ENCODE peak calls at places on chromosomes 11 and 22, in nine cellular contexts. Y is cardiac muscle cell, T is prostate gland, Q is mammary epithelial cell, W is suprapubic skin, O is IMR-90, V is uterus, N is neural progenitor cell, B is upper lobe of right lung. U is an unnamed sample. For H3K27me3, the result is how much of the 10 kb centered on the place peaks cover.

GRCh38 chr11:119683783-119684182 is 45.2 kb downstream of the NECTIN1 start:
- DNase-seq in Y (no peak), T (peak), Q (peak), W (no peak), O (no peak), V (no peak), N (peak), B (no peak), U (peak)

GRCh38 chr11:107757661-107758060 is 45.8 kb upstream of the SLN start:
- DNase-seq in Y (no peak), T (no peak), Q (no peak), W (no peak), O (no peak), V (no peak), N (no peak), B (no peak), U (no peak)

GRCh38 chr11:131640320-131640719 is 269.9 kb downstream of the NTM start:
- DNase-seq in Y (no peak), T (no peak), Q (no peak), W (no peak), O (no peak), V (no peak), N (no peak), B (no peak), U (no peak)

GRCh38 chr11:40295466-40295865 is 1164.0 kb downstream of the LRRC4C start:
- DNase-seq in Y (no peak), T (no peak), Q (no peak), W (no peak), O (no peak), V (no peak), N (no peak), B (no peak), U (no peak)

GRCh38 chr11:1628506-1629325 is 859 bp upstream of the KRTAP5-5 start:
- DNase-seq in Y (peak), T (no peak), Q (no peak), W (no peak), O (peak), V (no peak), N (peak), B (peak), U (peak)

GRCh38 chr11:86245369-86246292 is 1.1 kb downstream of the EED start:
- DNase-seq in Y (peak), T (no peak), Q (peak), W (no peak), O (peak), V (no peak), N (peak), B (no peak), U (no peak)

GRCh38 chr22:25624486-25624885 is 60.0 kb downstream of the GRK3 start:
- DNase-seq in Y (no peak), T (no peak), Q (no peak), W (no peak), O (no peak), V (no peak), N (no peak), B (no peak), U (no peak)

GRCh38 chr11:71463331-71464211 is 10.6 kb downstream of the NADSYN1 start:
- DNase-seq in Y (no peak), T (no peak), Q (no peak), W (no peak), O (no peak), V (no peak), N (no peak), B (no peak), U (no peak)

GRCh38 chr11:124717421-124717785 is 22.3 kb upstream of the NRGN start:
- DNase-seq in Y (no peak), T (no peak), Q (peak), W (no peak), O (peak), V (no peak), N (no peak), B (no peak), U (no peak)
- H3K27me3 ChIP-seq in Y (half or more), T (under half), Q (under half), W (half or more), O (under half), V (under half), N (half or more), B (under half), U (under half)

GRCh38 chr11:66568124-66568916 is at the start of gene CTSF:
- DNase-seq in Y (peak), T (peak), Q (peak), W (peak), O (peak), V (peak), N (no peak), B (peak), U (peak)

GRCh38 chr11:66566221-66566620 is 2.2 kb downstream of the CTSF start:
- DNase-seq in Y (no peak), T (no peak), Q (no peak), W (no peak), O (no peak), V (no peak), N (no peak), B (no peak), U (no peak)

GRCh38 chr11:66569076-66569475 is 670 bp upstream of the CTSF start:
- DNase-seq in Y (no peak), T (no peak), Q (no peak), W (no peak), O (no peak), V (no peak), N (no peak), B (no peak), U (no peak)

GRCh38 chr11:66570117-66570825 is 1.9 kb upstream of the CTSF start:
- DNase-seq in Y (peak), T (no peak), Q (no peak), W (no peak), O (no peak), V (no peak), N (peak), B (no peak), U (no peak)

DNA sequence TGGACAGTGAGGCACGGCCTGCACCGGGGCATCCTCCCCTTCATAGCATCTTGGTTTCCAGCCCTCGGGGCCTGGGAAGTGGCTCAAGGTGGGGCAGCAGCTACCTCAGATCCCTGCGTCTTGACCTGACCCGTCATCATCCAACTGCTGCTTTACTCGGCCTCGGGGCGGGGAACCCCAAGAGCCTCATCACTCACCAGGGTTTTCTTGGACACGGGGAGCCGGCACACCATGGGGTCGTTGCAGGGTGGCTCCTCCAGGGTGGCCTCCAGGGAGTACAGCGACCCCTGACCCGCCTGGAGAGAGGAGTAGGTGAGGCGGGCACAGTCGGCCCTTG is 651 bp downstream of the CTSF start:
- DNase-seq in Y (no peak), T (no peak), Q (no peak), W (no peak), O (no peak), V (no peak), N (no peak), B (no peak), U (no peak)
- H3K4me3 ChIP-seq in Y (no peak), T (peak), Q (peak), W (peak), O (peak), V (peak), N (no peak), B (peak), U (no peak)

GRCh38 chr22:41327124-41327523 is 25.8 kb downstream of the ZC3H7B start:
- DNase-seq in Y (no peak), T (no peak), Q (no peak), W (no peak), O (no peak), V (no peak), N (no peak), B (no peak), U (no peak)
- TF ChIP-seq CTCF in Y (no peak), T (no peak), Q (no peak), W (no peak), O (no peak), V (no peak), N (no peak), B (no peak), U (no peak)

DNA sequence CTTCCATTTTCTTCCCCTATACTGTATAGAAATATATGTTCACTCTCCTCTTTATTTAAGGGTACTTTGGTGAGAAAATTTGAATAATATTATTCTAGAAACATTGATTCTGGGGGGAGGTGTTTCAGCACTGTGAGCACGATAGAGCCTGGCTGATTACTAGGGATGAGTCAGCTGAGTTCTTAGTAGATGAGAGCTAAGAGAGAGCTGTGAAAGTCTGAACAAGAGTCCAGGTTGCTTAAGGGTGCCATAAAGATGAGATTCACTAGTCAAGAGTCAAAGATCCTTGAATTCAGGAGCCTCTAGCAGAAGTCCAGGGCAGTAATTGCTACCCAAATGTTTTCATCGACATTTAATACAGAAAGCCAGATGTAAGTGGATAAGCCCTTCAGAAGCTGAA is 756.6 kb upstream of the API5 start:
- DNase-seq in Y (no peak), T (no peak), Q (no peak), W (no peak), O (no peak), V (no peak), N (no peak), B (no peak), U (no peak)
- H3K27me3 ChIP-seq in Y (under half), T (under half), Q (under half), W (under half), O (under half), V (under half), N (under half), B (under half), U (under half)

GRCh38 chr22:30312053-30312452 is 14.7 kb downstream of the TBC1D10A start:
- DNase-seq in Y (no peak), T (no peak), Q (peak), W (no peak), O (peak), V (no peak), N (no peak), B (no peak), U (no peak)
- H3K4me3 ChIP-seq in Y (no peak), T (no peak), Q (no peak), W (no peak), O (no peak), V (no peak), N (no peak), B (no peak), U (no peak)

GRCh38 chr11:67252831-67253239 is 13.4 kb upstream of the GRK2 start:
- DNase-seq in Y (peak), T (no peak), Q (peak), W (no peak), O (peak), V (no peak), N (peak), B (no peak), U (no peak)
- TF ChIP-seq CTCF in Y (peak), T (no peak), Q (peak), W (peak), O (peak), V (no peak), N (peak), B (peak), U (peak)

DNA sequence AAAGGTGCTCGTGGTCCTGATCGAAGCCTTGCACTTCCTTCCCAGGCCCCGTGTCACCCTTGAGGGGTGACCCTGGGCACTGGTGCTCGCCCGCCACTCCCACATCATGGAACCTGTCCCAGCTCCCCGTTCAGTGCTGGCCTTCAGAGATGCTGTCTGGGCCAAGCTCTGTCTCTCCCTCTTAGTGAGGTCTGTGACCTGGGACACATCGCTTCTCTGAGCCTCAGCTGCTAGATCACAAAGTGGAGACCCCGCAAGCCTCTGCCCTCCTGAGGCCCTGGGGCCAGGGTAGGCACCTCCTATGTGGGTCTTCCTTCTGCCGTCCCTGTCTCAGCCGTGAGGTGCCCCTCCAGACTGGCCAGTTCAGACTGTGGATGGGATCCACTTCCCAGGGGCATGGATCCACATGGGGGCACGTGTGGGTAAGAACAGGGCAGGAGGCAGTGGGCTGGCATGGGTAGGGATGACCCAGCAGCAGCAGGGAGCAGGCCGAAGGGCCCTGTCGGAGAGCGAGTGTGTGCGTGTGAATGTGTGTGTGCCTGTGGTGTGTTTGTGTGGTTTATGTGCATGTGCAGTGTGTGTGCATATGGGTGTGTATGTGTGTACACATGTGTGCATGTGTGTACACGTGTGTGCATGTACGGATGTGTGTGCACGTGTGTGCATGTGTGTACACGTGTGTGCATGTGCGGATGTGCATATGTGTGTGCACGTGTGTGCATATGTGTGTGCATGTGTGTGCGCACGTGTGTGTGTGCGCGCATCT is 1073.7 kb downstream of the BRD1 start:
- DNase-seq in Y (no peak), T (peak), Q (no peak), W (peak), O (no peak), V (no peak), N (no peak), B (no peak), U (no peak)
- H3K27me3 ChIP-seq in Y (under half), T (under half), Q (under half), W (under half), O (under half), V (under half), N (under half), B (under half), U (under half)

U was measured in body of pancreas.